ENCODE peak calls at places on chromosome 4, in four cellular contexts. Y, C, V and B are unnamed samples.

GRCh38 chr4:79657379-79657778 is 249.4 kb upstream of the GK2 start:
- DNase-seq in Y (no peak), C (no peak), V (no peak), B (no peak)

GRCh38 chr4:12932203-12932788 is 551.8 kb downstream of the RAB28 start:
- DNase-seq in Y (no peak), C (no peak), V (no peak), B (no peak)

GRCh38 chr4:148782284-148782683 is 340.1 kb upstream of the NR3C2 start:
- DNase-seq in Y (no peak), C (no peak), V (no peak), B (no peak)

GRCh38 chr4:168600796-168601583 is 104.1 kb downstream of the PALLD start:
- DNase-seq in Y (no peak), C (no peak), V (no peak), B (no peak)

GRCh38 chr4:114600672-114601071 is 2.1 kb downstream of the UGT8 start:
- DNase-seq in Y (no peak), C (no peak), V (peak; percentile 12), B (no peak)

GRCh38 chr4:168731006-168731636 is 234.3 kb downstream of the PALLD start:
- DNase-seq in Y (no peak), C (no peak), V (no peak), B (no peak)

GRCh38 chr4:41723286-41723685 is 25.2 kb downstream of the PHOX2B start:
- DNase-seq in Y (no peak), C (no peak), V (no peak), B (no peak)

GRCh38 chr4:46946914-46947313 is 37.9 kb upstream of the COX7B2 start:
- DNase-seq in Y (peak; percentile 13), C (no peak), V (peak; percentile 11), B (no peak)

GRCh38 chr4:53908661-53909078 is 155.7 kb downstream of the CHIC2 start:
- DNase-seq in Y (peak; percentile 95), C (peak; percentile 33), V (peak; percentile 89), B (peak; percentile 8)

GRCh38 chr4:8544282-8544681 is 35.9 kb upstream of the GPR78 start:
- DNase-seq in Y (no peak), C (no peak), V (no peak), B (no peak)

GRCh38 chr4:71377561-71377960 is 38.7 kb downstream of the SLC4A4 start:
- DNase-seq in Y (peak; percentile 43), C (no peak), V (peak; percentile 78), B (no peak)

GRCh38 chr4:103150677-103151076 is 47.5 kb downstream of the CENPE start:
- DNase-seq in Y (peak; percentile 85), C (no peak), V (no peak), B (no peak)

GRCh38 chr4:13933163-13933562 is 305.6 kb upstream of the BOD1L1 start:
- DNase-seq in Y (no peak), C (no peak), V (peak; percentile 16), B (no peak)

GRCh38 chr4:183905593-183906485 is 732 bp downstream of the STOX2 start:
- DNase-seq in Y (no peak), C (peak; percentile 6), V (peak; percentile 31), B (no peak)

GRCh38 chr4:145829629-145830395 is 108.8 kb downstream of the ZNF827 start:
- DNase-seq in Y (no peak), C (no peak), V (no peak), B (no peak)

GRCh38 chr4:142314183-142314582 is 531.9 kb downstream of the INPP4B start:
- DNase-seq in Y (no peak), C (no peak), V (no peak), B (no peak)

GRCh38 chr4:1369484-1370079 is 22.6 kb downstream of the UVSSA start:
- DNase-seq in Y (no peak), C (no peak), V (no peak), B (no peak)

GRCh38 chr4:152485726-152486276 is 50.1 kb downstream of the FBXW7 start:
- DNase-seq in Y (peak; percentile 59), C (peak; percentile 66), V (peak; percentile 95), B (peak; percentile 86)

GRCh38 chr4:152554742-152555141 is 18.9 kb upstream of the FBXW7 start:
- DNase-seq in Y (no peak), C (no peak), V (no peak), B (no peak)

GRCh38 chr4:6840062-6840976 is 57.8 kb downstream of the KIAA0232 start:
- DNase-seq in Y (no peak), C (no peak), V (peak; percentile 51), B (no peak)

GRCh38 chr4:6546681-6547447 is 28.1 kb upstream of the MAN2B2 start:
- DNase-seq in Y (peak; percentile 75), C (peak; percentile 67), V (peak; percentile 58), B (no peak)

GRCh38 chr4:109079177-109079576 is 223.3 kb downstream of the COL25A1 start:
- DNase-seq in Y (no peak), C (no peak), V (no peak), B (no peak)

GRCh38 chr4:2943364-2944090 is 19.7 kb downstream of the NOP14 start:
- DNase-seq in Y (no peak), C (no peak), V (no peak), B (no peak)

GRCh38 chr4:109574443-109574850 is 14.4 kb downstream of the MCUB start:
- DNase-seq in Y (peak; percentile 17), C (peak; percentile 20), V (no peak), B (no peak)

GRCh38 chr4:102732678-102733445 is 27.9 kb downstream of the MANBA start:
- DNase-seq in Y (no peak), C (no peak), V (no peak), B (no peak)

GRCh38 chr4:165784672-165785071 is 88.4 kb upstream of the TLL1 start:
- DNase-seq in Y (no peak), C (no peak), V (peak; percentile 6), B (no peak)

GRCh38 chr4:83128235-83128929 is 13.9 kb upstream of the PLAC8 start:
- DNase-seq in Y (peak; percentile 40), C (no peak), V (peak; percentile 79), B (no peak)

GRCh38 chr4:24624381-24624780 is 40.0 kb upstream of the DHX15 start:
- DNase-seq in Y (no peak), C (no peak), V (no peak), B (no peak)